ENCODE peak calls at places on chromosomes 11 and 22, in four cellular contexts. X, U, E and R are unnamed samples.

GRCh38 chr22:43529954-43530863 is 118.4 kb downstream of the MPPED1 start:
- DNase-seq in X (no peak), U (no peak), E (no peak), R (no peak)

GRCh38 chr22:36577019-36577418 is 48.1 kb upstream of the EIF3D start:
- DNase-seq in X (no peak), U (no peak), E (no peak), R (no peak)

GRCh38 chr11:120622189-120622912 is 110.8 kb downstream of the GRIK4 start:
- DNase-seq in X (no peak), U (no peak), E (no peak), R (no peak)

GRCh38 chr11:19617830-19618523 is 94.7 kb upstream of the NAV2 start:
- DNase-seq in X (no peak), U (no peak), E (no peak), R (no peak)

GRCh38 chr11:111302298-111302697 is 4.0 kb downstream of the POU2AF3 start:
- DNase-seq in X (no peak), U (peak; percentile 79), E (no peak), R (no peak)

GRCh38 chr22:31229402-31230140 is 17.5 kb downstream of the LIMK2 start:
- DNase-seq in X (no peak), U (no peak), E (peak; percentile 51), R (peak; percentile 57)

GRCh38 chr11:110526323-110526722 is 96.6 kb downstream of the FDX1 start:
- DNase-seq in X (no peak), U (no peak), E (no peak), R (no peak)

GRCh38 chr11:73201888-73202810 is 15.9 kb upstream of the P2RY2 start:
- DNase-seq in X (no peak), U (no peak), E (no peak), R (peak; percentile 39)

GRCh38 chr22:44532466-44533025 is 34.5 kb upstream of the RTL6 start:
- DNase-seq in X (no peak), U (no peak), E (no peak), R (no peak)

GRCh38 chr11:74001822-74002286 is 7.0 kb downstream of the UCP3 start:
- DNase-seq in X (no peak), U (no peak), E (no peak), R (no peak)

GRCh38 chr22:32788884-32789624 is 12.5 kb upstream of the TIMP3 start:
- DNase-seq in X (no peak), U (peak; percentile 75), E (peak; percentile 65), R (peak; percentile 71)

GRCh38 chr22:48523761-48524160 is 1303.9 kb downstream of the BRD1 start:
- DNase-seq in X (no peak), U (no peak), E (no peak), R (no peak)
- H3K9me3 ChIP-seq in X (no peaks in the 10 kb centered on the region), U (no peaks in the 10 kb centered on the region), E (no peaks in the 10 kb centered on the region), R (no peaks in the 10 kb centered on the region)

GRCh38 chr22:39532215-39533071 is at the start of gene RPS19BP1:
- DNase-seq in X (peak; percentile 98), U (peak; percentile 99), E (peak; percentile 100), R (peak; percentile 99)
- TF ChIP-seq CTCF in X (no peak), U (no peak), E (no peak), R (no peak)

DNA sequence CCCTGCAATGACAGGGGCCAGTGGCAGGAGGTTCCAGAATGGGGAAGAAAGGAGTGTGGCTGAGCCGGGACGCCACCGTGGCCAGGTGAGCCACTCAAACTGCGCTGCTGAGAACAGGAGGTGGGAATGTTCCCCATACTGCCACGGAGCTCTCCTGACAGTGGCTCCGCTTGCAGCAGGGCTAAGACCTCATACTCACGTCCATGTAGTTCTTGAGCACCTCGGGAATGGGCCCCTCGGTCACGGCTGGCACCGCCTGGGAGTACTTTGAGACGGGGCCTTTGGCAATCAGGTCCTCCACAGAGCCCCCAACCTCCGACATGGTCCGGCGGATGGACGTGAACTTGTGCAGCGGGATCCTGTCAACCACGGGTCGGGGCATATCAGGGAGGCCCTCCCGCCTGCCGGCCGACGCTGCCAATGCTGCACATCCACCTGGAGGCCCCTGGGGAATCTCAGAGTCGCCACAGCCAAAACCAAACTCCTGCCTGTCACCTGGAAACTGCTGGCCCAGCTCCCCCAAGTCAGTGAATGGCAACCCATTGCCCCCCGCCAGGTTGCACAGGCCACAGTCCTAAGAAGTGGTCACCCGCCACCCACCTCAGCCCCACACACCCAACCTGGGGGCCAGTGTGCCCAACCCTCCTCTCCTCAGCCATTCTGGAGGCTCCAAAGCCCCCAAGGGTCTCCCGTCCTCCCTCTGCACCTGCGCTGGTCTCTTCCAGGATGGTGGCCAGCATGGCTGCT is 2.4 kb downstream of the CTSD start:
- DNase-seq in X (no peak), U (peak; percentile 68), E (no peak), R (no peak)
- H3K4me3 ChIP-seq in X (peak overlapping the region; percentile 100), U (peak overlapping the region; percentile 97), E (no peak overlapping the region), R (no peak overlapping the region)

GRCh38 chr22:49021097-49021925 is 806.4 kb downstream of the BRD1 start:
- DNase-seq in X (no peak), U (peak; percentile 57), E (no peak), R (peak; percentile 44)

GRCh38 chr22:49023161-49023878 is 804.4 kb downstream of the BRD1 start:
- DNase-seq in X (no peak), U (peak; percentile 60), E (no peak), R (peak; percentile 54)

GRCh38 chr22:49021926-49022815 is 805.5 kb downstream of the BRD1 start:
- DNase-seq in X (no peak), U (peak; percentile 56), E (no peak), R (peak; percentile 1)

GRCh38 chr22:49023879-49024774 is 803.5 kb downstream of the BRD1 start:
- DNase-seq in X (no peak), U (peak; percentile 58), E (no peak), R (no peak)

DNA sequence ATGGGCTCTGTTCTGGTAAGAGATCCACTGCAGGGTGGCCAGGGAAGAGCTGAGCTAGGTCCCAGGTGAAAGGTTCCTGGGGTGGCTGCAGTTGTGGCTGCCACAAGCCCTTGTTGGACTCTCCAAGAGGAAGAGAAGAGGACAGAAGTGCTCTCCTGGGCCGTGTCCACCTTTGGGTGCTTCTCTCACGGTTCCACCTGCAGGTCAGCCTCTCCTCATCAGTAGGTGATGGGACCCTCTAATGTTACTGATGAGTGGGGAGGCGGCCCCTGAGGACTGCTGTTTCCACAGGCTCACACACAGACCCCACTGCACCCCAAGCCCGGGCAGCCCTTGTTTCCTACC is 804.9 kb downstream of the BRD1 start:
- DNase-seq in X (no peak), U (no peak), E (no peak), R (no peak)
- H3K9me3 ChIP-seq in X (no peaks in the 10 kb centered on the region), U (no peaks in the 10 kb centered on the region), E (no peaks in the 10 kb centered on the region), R (no peaks in the 10 kb centered on the region)

GRCh38 chr11:43268786-43269185 is 43.0 kb upstream of the API5 start:
- DNase-seq in X (no peak), U (no peak), E (no peak), R (no peak)
- TF ChIP-seq CTCF in X (no peak), U (no peak), E (no peak), R (no peak)

DNA sequence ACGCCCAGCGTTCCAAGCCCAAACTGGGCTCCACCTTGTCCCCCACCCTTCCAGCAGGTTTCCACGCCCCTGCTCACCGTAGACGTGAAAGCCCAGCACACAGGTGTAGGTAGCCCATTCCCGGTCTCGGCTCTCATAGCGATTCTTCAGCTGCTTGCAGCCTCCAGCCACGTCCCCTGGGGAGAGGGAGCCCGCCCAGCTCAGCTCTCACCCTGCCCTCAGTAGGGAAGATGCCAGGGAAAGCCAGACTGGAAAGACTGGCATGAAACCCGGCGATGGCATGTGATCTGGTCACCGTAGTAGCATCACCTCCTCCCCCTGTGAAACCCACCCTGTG is 1.4 kb upstream of the MTA2 start:
- DNase-seq in X (no peak), U (no peak), E (no peak), R (peak; percentile 84)
- H3K4me3 ChIP-seq in X (peak overlapping the region; percentile 97), U (peak overlapping the region; percentile 100), E (no peak overlapping the region), R (peak overlapping the region; percentile 99)

DNA sequence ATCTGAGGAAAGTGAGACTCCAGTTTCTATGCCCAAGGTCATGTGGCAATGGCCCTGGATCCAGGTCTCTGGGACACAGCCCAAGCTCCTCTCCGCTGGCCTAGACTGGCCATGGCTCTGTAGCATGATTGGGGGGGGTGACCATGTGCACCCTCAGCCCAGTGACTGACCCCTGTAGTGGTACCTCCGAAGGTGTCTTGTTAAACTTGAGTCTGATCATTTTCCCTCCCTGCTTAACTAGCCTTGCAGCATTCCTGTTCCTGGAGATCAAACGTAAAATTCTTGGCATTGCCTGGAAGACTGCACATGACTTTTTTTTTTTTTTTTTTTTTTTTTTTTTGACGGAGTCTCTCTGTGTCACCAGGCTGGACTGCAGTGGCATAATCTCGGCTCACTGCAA is 1116.0 kb downstream of the TBC1D22A start:
- DNase-seq in X (no peak), U (no peak), E (no peak), R (no peak)
- H3K9me3 ChIP-seq in X (no peaks in the 10 kb centered on the region), U (no peaks in the 10 kb centered on the region), E (no peaks in the 10 kb centered on the region), R (no peaks in the 10 kb centered on the region)

DNA sequence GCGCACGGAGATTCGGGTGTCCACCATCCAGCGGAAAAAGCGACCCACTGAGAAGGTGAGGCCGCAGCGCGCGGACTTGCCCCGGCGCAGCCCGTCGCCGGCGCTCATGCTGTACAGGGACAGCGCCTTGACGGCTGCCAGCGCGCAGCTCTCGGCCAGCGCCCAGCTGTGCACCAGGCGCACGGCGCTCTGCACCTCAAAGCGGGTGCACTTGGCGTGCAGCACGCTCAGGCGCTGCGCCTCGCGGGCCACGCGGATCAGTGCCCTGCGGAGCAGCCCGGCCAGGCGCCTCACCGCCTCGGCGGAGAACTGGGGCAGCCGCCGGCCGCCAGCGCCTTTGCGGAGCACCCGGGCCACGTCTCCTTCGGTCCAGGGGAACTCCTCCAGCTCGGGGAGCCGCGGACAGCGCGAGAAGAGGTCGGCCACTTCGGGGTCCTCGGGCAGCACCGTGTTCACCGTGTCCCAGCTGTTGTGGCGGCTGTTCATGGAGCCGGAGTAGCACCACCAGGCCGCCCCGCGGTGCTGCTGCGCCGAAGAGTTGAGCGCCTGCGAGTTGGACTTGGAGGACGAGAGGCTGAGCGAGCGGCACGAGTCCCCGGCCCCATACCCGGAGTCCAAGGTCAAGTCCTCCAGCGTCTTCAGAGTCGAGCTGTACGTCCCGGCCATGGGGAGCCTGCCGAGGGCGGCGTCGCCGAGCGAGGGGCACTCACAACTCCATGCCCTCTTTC is 728 bp downstream of the ABTB2 start:
- DNase-seq in X (peak; percentile 71), U (peak; percentile 83), E (peak; percentile 70), R (peak; percentile 57)
- TF ChIP-seq CTCF in X (no peak), U (no peak), E (no peak), R (no peak)

DNA sequence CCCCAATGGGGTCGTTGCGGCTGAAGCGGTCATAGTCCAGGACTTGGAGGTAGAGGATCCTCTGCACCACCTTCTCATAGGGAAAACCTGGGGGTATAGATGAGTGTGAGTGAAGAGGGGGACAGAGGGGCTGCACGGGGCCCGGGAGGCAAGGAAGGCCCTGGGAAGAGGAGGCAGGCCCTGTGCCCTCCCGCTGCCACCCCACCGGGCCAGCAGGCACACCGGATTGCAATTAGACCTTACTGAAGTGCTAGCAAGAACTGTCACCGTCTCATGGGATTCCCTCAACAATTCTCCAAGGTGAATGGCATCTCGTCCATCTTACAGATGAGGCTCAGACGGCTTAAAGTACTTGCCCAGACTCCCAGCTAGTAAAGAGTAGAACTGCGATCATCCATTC is 15.9 kb downstream of the LRRC10B start:
- DNase-seq in X (no peak), U (no peak), E (no peak), R (no peak)
- H3K4me3 ChIP-seq in X (no peak overlapping the region), U (no peak overlapping the region), E (no peak overlapping the region), R (no peak overlapping the region)